ENCODE peak calls at places on chromosomes 1 and 21, in six cellular contexts. U, F, B, T, S and O are unnamed samples. For H3K36me3, the result is how much of the 10 kb centered on the place peaks cover.

GRCh38 chr1:116020668-116021272 is 44.5 kb downstream of the SLC22A15 start:
- DNase-seq in U (peak), F (peak), B (peak), T (peak), S (no peak), O (peak)

GRCh38 chr1:47569681-47570470 is 132.0 kb downstream of the FOXD2 start:
- DNase-seq in U (peak), F (no peak), B (peak), T (peak), S (no peak), O (peak)

GRCh38 chr1:56189946-56190920 is 389.1 kb downstream of the PLPP3 start:
- DNase-seq in U (peak), F (no peak), B (no peak), T (no peak), S (no peak), O (no peak)

GRCh38 chr1:54506594-54506993 is 41.4 kb upstream of the ACOT11 start:
- DNase-seq in U (no peak), F (no peak), B (no peak), T (no peak), S (no peak), O (no peak)

GRCh38 chr1:220157738-220158137 is 63.8 kb downstream of the IARS2 start:
- DNase-seq in U (peak), F (no peak), B (no peak), T (no peak), S (no peak), O (no peak)

GRCh38 chr1:2152914-2153313 is 41.7 kb downstream of the FAAP20 start:
- DNase-seq in U (no peak), F (no peak), B (no peak), T (no peak), S (no peak), O (no peak)

GRCh38 chr21:40351006-40351405 is 483.8 kb downstream of the PCP4 start:
- DNase-seq in U (no peak), F (no peak), B (no peak), T (no peak), S (no peak), O (peak)

GRCh38 chr1:41528726-41529605 is 44.5 kb upstream of the EDN2 start:
- DNase-seq in U (no peak), F (no peak), B (no peak), T (no peak), S (no peak), O (no peak)

GRCh38 chr1:54844564-54844963 is 42.4 kb downstream of the DHCR24 start:
- DNase-seq in U (no peak), F (no peak), B (no peak), T (no peak), S (no peak), O (no peak)

GRCh38 chr21:38561205-38561604 is 62.9 kb upstream of the ERG start:
- DNase-seq in U (no peak), F (no peak), B (no peak), T (no peak), S (no peak), O (no peak)

GRCh38 chr1:180267761-180268555 is 37.9 kb downstream of the LHX4 start:
- DNase-seq in U (no peak), F (no peak), B (no peak), T (peak), S (peak), O (no peak)

GRCh38 chr1:198892065-198892464 is 253.2 kb downstream of the PTPRC start:
- DNase-seq in U (peak), F (peak), B (no peak), T (no peak), S (no peak), O (no peak)

GRCh38 chr21:36747815-36748381 is 49.0 kb downstream of the SIM2 start:
- DNase-seq in U (peak), F (peak), B (no peak), T (no peak), S (no peak), O (no peak)

GRCh38 chr1:192539450-192540132 is 36.0 kb upstream of the RGS1 start:
- DNase-seq in U (peak), F (peak), B (no peak), T (no peak), S (no peak), O (no peak)

GRCh38 chr1:59041878-59042277 is 255.0 kb upstream of the FGGY start:
- DNase-seq in U (no peak), F (no peak), B (no peak), T (no peak), S (no peak), O (no peak)

GRCh38 chr1:87927391-87928073 is 598.9 kb downstream of the LMO4 start:
- DNase-seq in U (no peak), F (no peak), B (no peak), T (no peak), S (no peak), O (no peak)

GRCh38 chr1:228092342-228093049 is 10.0 kb downstream of the ARF1 start:
- DNase-seq in U (no peak), F (no peak), B (peak), T (no peak), S (no peak), O (no peak)

GRCh38 chr1:111275079-111275478 is 15.6 kb upstream of the CHIA start:
- DNase-seq in U (no peak), F (peak), B (no peak), T (peak), S (no peak), O (no peak)

GRCh38 chr1:85048296-85049064 is at the start of gene MCOLN3:
- DNase-seq in U (no peak), F (peak), B (peak), T (peak), S (no peak), O (peak)

GRCh38 chr1:110042981-110043380 is 8.6 kb downstream of the STRIP1 start:
- DNase-seq in U (no peak), F (no peak), B (no peak), T (no peak), S (no peak), O (no peak)

GRCh38 chr1:211579434-211580302 is 707 bp upstream of the SLC30A1 start:
- DNase-seq in U (no peak), F (no peak), B (peak), T (peak), S (no peak), O (peak)

GRCh38 chr1:168136709-168137514 is at the start of gene GPR161:
- DNase-seq in U (peak), F (peak), B (peak), T (no peak), S (no peak), O (peak)

GRCh38 chr1:20875198-20875973 is 88.3 kb upstream of the HP1BP3 start:
- DNase-seq in U (no peak), F (no peak), B (no peak), T (no peak), S (no peak), O (no peak)

GRCh38 chr1:171743014-171743870 is 1.4 kb upstream of the VAMP4 start:
- DNase-seq in U (peak), F (no peak), B (no peak), T (no peak), S (no peak), O (peak)

GRCh38 chr1:28926629-28927441 is 12.5 kb downstream of the EPB41 start:
- DNase-seq in U (peak), F (no peak), B (no peak), T (peak), S (no peak), O (no peak)

GRCh38 chr1:8879348-8880067 is 1.0 kb upstream of the ENO1 start:
- DNase-seq in U (no peak), F (no peak), B (no peak), T (no peak), S (no peak), O (no peak)

GRCh38 chr1:102919659-102920058 is 188.7 kb downstream of the COL11A1 start:
- DNase-seq in U (no peak), F (no peak), B (no peak), T (no peak), S (no peak), O (no peak)

GRCh38 chr21:8993943-8994639 is 1527.3 kb upstream of the TPTE start:
- DNase-seq in U (peak), F (no peak), B (no peak), T (no peak), S (no peak), O (no peak)

GRCh38 chr1:96370752-96371151 is 350.8 kb upstream of the PTBP2 start:
- DNase-seq in U (peak), F (no peak), B (no peak), T (no peak), S (no peak), O (no peak)

GRCh38 chr1:165075725-165076370 is 280.7 kb downstream of the LMX1A start:
- DNase-seq in U (peak), F (peak), B (no peak), T (no peak), S (no peak), O (no peak)

GRCh38 chr1:178501705-178502329 is 5.1 kb upstream of the CLEC20A start:
- DNase-seq in U (peak), F (peak), B (peak), T (peak), S (no peak), O (peak)

GRCh38 chr1:11708554-11709350 is 17.2 kb downstream of the DRAXIN start:
- DNase-seq in U (no peak), F (no peak), B (no peak), T (no peak), S (no peak), O (no peak)

GRCh38 chr1:116440731-116441130 is 67.7 kb downstream of the ATP1A1 start:
- DNase-seq in U (peak), F (no peak), B (no peak), T (no peak), S (no peak), O (no peak)

GRCh38 chr21:32253215-32253641 is 25.6 kb downstream of the MIS18A start:
- DNase-seq in U (no peak), F (peak), B (no peak), T (no peak), S (no peak), O (no peak)

GRCh38 chr1:230204852-230205251 is 137.8 kb downstream of the GALNT2 start:
- DNase-seq in U (no peak), F (no peak), B (peak), T (peak), S (no peak), O (peak)

GRCh38 chr1:230206976-230207375 is 139.9 kb downstream of the GALNT2 start:
- DNase-seq in U (peak), F (no peak), B (no peak), T (no peak), S (no peak), O (no peak)

GRCh38 chr1:230205719-230206198 is 138.7 kb downstream of the GALNT2 start:
- DNase-seq in U (peak), F (no peak), B (peak), T (peak), S (no peak), O (no peak)

GRCh38 chr1:230208619-230209261 is 141.7 kb downstream of the GALNT2 start:
- DNase-seq in U (no peak), F (no peak), B (no peak), T (no peak), S (no peak), O (no peak)

DNA sequence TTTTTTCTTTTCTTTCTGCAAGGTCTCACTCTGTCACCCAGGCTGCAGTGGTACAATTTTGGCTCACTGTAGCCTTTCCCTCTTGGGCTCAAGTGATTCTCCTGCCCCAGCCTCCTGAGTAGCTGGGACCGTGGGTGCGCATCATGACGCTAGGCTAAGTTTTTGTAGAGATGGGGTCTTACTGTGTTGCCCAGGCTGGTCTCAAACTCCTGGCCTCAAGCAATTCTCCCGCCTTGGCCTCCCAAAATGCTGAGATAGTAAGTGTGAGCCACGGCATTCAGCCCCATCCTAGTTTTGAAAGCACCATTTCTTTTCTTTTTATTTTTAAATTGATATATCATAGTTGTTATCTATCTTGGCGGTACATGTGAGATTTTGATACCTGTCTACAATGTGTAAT is 140.6 kb downstream of the GALNT2 start:
- DNase-seq in U (no peak), F (no peak), B (no peak), T (no peak), S (no peak), O (no peak)
- H3K36me3 ChIP-seq in U (under half), F (under half), B (under half), T (under half), S (under half), O (under half)

GRCh38 chr1:7770620-7770938 is 517 bp upstream of the VAMP3 start:
- DNase-seq in U (no peak), F (no peak), B (no peak), T (no peak), S (no peak), O (no peak)
- TF ChIP-seq POLR2AphosphoS5 in U (no peak), F (no peak), B (no peak), T (no peak), S (no peak), O (no peak)

GRCh38 chr1:209238356-209238755 is 345.2 kb upstream of the CAMK1G start:
- DNase-seq in U (peak), F (no peak), B (no peak), T (no peak), S (no peak), O (no peak)

GRCh38 chr1:209246660-209247059 is 336.9 kb upstream of the CAMK1G start:
- DNase-seq in U (no peak), F (no peak), B (no peak), T (no peak), S (no peak), O (no peak)

GRCh38 chr1:209241481-209241880 is 342.0 kb upstream of the CAMK1G start:
- DNase-seq in U (no peak), F (no peak), B (no peak), T (no peak), S (no peak), O (no peak)
- H3K4me3 ChIP-seq in U (no peak), F (no peak), B (no peak), T (no peak), S (no peak), O (no peak)

GRCh38 chr21:27451116-27451515 is 484.2 kb upstream of the ADAMTS5 start:
- DNase-seq in U (no peak), F (no peak), B (no peak), T (no peak), S (no peak), O (no peak)

GRCh38 chr21:27448960-27449359 is 482.1 kb upstream of the ADAMTS5 start:
- DNase-seq in U (peak), F (no peak), B (no peak), T (no peak), S (no peak), O (no peak)

GRCh38 chr21:27454234-27454633 is 487.3 kb upstream of the ADAMTS5 start:
- DNase-seq in U (peak), F (no peak), B (no peak), T (no peak), S (no peak), O (no peak)

DNA sequence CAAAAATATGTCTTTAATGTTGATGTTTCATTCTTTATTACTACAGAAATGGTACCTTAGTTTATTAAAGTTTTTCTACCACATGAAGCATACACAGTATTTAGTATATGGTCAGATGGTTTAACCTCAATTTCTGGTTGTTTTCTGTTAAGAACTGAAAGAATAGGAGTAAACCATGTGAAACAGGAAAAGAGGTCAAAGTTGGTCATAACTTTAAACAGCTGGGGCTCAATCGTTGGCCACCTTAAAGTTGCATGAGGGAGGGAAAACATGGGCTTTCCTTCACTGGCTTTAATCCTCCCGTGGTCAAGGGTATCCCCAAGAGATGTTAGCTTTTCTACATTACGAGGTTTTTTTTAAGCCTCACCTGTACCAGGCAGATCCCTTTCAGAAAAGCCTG is 483.3 kb upstream of the ADAMTS5 start:
- DNase-seq in U (peak), F (no peak), B (no peak), T (no peak), S (no peak), O (no peak)
- H3K36me3 ChIP-seq in U (under half), F (under half), B (under half), T (under half), S (under half), O (under half)

GRCh38 chr1:62247391-62248168 is 52.9 kb downstream of the L1TD1 start:
- DNase-seq in U (no peak), F (peak), B (no peak), T (no peak), S (no peak), O (no peak)
- TF ChIP-seq POLR2AphosphoS5 in U (no peak), F (no peak), B (no peak), T (no peak), S (no peak), O (no peak)

GRCh38 chr1:229411434-229412055 is 22.3 kb downstream of the ACTA1 start:
- DNase-seq in U (no peak), F (no peak), B (no peak), T (no peak), S (no peak), O (no peak)

GRCh38 chr1:229412056-229412455 is 21.8 kb downstream of the ACTA1 start:
- DNase-seq in U (no peak), F (no peak), B (no peak), T (no peak), S (no peak), O (no peak)

GRCh38 chr1:229409616-229410369 is 24.1 kb downstream of the ACTA1 start:
- DNase-seq in U (no peak), F (peak), B (no peak), T (no peak), S (no peak), O (no peak)

GRCh38 chr1:229410370-229410691 is 23.6 kb downstream of the ACTA1 start:
- DNase-seq in U (no peak), F (no peak), B (no peak), T (no peak), S (no peak), O (no peak)

DNA sequence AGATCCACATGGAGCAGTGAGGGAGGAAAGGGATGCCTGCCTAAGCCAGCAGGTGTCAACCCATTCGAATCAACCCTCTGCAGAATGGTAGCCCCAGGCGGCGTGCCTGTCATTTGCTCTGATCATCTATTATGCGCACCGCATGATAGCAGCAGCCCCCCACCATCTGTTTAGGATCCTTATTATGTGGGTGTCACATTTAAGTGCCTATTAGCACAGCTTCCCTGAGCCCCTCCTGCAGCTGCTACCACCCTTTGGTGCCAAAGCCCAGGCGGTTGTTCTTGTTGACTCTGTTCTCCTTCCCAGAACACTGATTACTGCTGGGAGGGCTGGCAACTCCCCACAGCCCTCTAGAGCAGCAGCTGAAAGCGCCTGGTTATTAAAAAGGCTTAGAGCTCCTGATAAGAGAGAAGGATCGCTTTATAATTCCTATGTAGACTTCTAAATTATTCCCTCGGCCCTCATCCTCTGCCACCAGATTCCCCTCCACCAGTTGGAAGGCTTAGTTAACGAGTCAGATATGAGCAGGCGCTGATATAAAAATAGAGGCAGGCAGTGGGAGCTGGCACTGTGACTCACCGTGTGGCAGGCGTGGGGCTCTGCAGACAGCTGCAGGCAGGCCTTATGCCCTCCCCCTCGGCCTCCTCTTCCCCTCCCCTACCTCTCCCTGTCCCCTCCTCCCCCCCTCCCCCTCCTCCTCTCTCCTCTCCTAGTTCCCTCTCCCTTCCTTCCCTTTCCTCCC is 23.0 kb downstream of the ACTA1 start:
- DNase-seq in U (no peak), F (peak), B (peak), T (peak), S (no peak), O (peak)
- H3K4me3 ChIP-seq in U (no peak), F (peak), B (no peak), T (no peak), S (no peak), O (no peak)

GRCh38 chr1:22101995-22102394 is 40.9 kb downstream of the WNT4 start:
- DNase-seq in U (peak), F (no peak), B (no peak), T (no peak), S (no peak), O (no peak)

GRCh38 chr1:22101199-22101598 is 41.7 kb downstream of the WNT4 start:
- DNase-seq in U (no peak), F (no peak), B (no peak), T (no peak), S (no peak), O (no peak)

GRCh38 chr1:22102746-22103145 is 40.2 kb downstream of the WNT4 start:
- DNase-seq in U (no peak), F (no peak), B (no peak), T (no peak), S (no peak), O (no peak)

GRCh38 chr1:22098752-22099151 is 44.1 kb downstream of the WNT4 start:
- DNase-seq in U (no peak), F (no peak), B (no peak), T (no peak), S (no peak), O (no peak)

GRCh38 chr1:22100168-22100567 is 42.7 kb downstream of the WNT4 start:
- DNase-seq in U (no peak), F (no peak), B (no peak), T (no peak), S (no peak), O (no peak)
- H3K36me3 ChIP-seq in U (under half), F (under half), B (under half), T (half or more), S (under half), O (under half)